ENCODE peak calls at places on chromosomes 5 and 9, in eight cellular contexts. One of them, this sample, is unnamed.

GRCh38 chr5:150172147-150172546 is 5.6 kb downstream of the CDX1 start:
- DNase-seq in GM23338: no peak
- DNase-seq in small intestine: peak; percentile 63
- DNase-seq in CD4-positive, alpha-beta memory T cell: no peak
- DNase-seq in cardiac muscle cell: no peak
- DNase-seq in CD8-positive, alpha-beta T cell: no peak
- DNase-seq in upper lobe of right lung: no peak
- DNase-seq in SJSA1: no peak
- DNase-seq in this sample: no peak

GRCh38 chr5:155027993-155028629 is 14.6 kb downstream of the KIF4B start:
- DNase-seq in small intestine: no peak
- DNase-seq in CD8-positive, alpha-beta T cell: no peak
- DNase-seq in CD4-positive, alpha-beta memory T cell: no peak
- DNase-seq in upper lobe of right lung: no peak
- DNase-seq in GM23338: peak; percentile 75
- DNase-seq in SJSA1: no peak
- DNase-seq in cardiac muscle cell: no peak
- DNase-seq in this sample: no peak

GRCh38 chr5:5560016-5560415 is 137.5 kb downstream of the ICE1 start:
- DNase-seq in CD4-positive, alpha-beta memory T cell: no peak
- DNase-seq in cardiac muscle cell: no peak
- DNase-seq in upper lobe of right lung: no peak
- DNase-seq in small intestine: no peak
- DNase-seq in CD8-positive, alpha-beta T cell: no peak
- DNase-seq in GM23338: no peak
- DNase-seq in SJSA1: no peak
- DNase-seq in this sample: no peak

GRCh38 chr5:175598774-175599173 is 59.1 kb upstream of the HRH2 start:
- DNase-seq in CD8-positive, alpha-beta T cell: no peak
- DNase-seq in small intestine: no peak
- DNase-seq in upper lobe of right lung: no peak
- DNase-seq in CD4-positive, alpha-beta memory T cell: no peak
- DNase-seq in GM23338: no peak
- DNase-seq in SJSA1: no peak
- DNase-seq in cardiac muscle cell: peak; percentile 78
- DNase-seq in this sample: no peak

GRCh38 chr9:127210851-127211730 is 53.5 kb upstream of the GARNL3 start:
- DNase-seq in CD4-positive, alpha-beta memory T cell: no peak
- DNase-seq in small intestine: no peak
- DNase-seq in cardiac muscle cell: no peak
- DNase-seq in CD8-positive, alpha-beta T cell: no peak
- DNase-seq in SJSA1: no peak
- DNase-seq in upper lobe of right lung: peak; percentile 48
- DNase-seq in GM23338: peak; percentile 69
- DNase-seq in this sample: no peak

GRCh38 chr5:138498381-138498780 is 33.1 kb downstream of the EGR1 start:
- DNase-seq in SJSA1: no peak
- DNase-seq in cardiac muscle cell: no peak
- DNase-seq in CD8-positive, alpha-beta T cell: no peak
- DNase-seq in upper lobe of right lung: no peak
- DNase-seq in small intestine: no peak
- DNase-seq in CD4-positive, alpha-beta memory T cell: no peak
- DNase-seq in GM23338: no peak
- DNase-seq in this sample: no peak

GRCh38 chr5:96861044-96861443 is 15.3 kb upstream of the ERAP2 start:
- DNase-seq in SJSA1: no peak
- DNase-seq in upper lobe of right lung: no peak
- DNase-seq in CD4-positive, alpha-beta memory T cell: no peak
- DNase-seq in small intestine: no peak
- DNase-seq in CD8-positive, alpha-beta T cell: no peak
- DNase-seq in GM23338: no peak
- DNase-seq in cardiac muscle cell: no peak
- DNase-seq in this sample: no peak

GRCh38 chr5:137264573-137264972 is 234.6 kb downstream of the SPOCK1 start:
- DNase-seq in SJSA1: peak; percentile 21
- DNase-seq in GM23338: no peak
- DNase-seq in upper lobe of right lung: no peak
- DNase-seq in CD8-positive, alpha-beta T cell: no peak
- DNase-seq in small intestine: no peak
- DNase-seq in cardiac muscle cell: peak; percentile 26
- DNase-seq in CD4-positive, alpha-beta memory T cell: no peak
- DNase-seq in this sample: no peak

GRCh38 chr9:128861501-128861900 is 20.2 kb downstream of the KYAT1 start:
- DNase-seq in cardiac muscle cell: no peak
- DNase-seq in upper lobe of right lung: no peak
- DNase-seq in small intestine: no peak
- DNase-seq in SJSA1: no peak
- DNase-seq in GM23338: no peak
- DNase-seq in CD8-positive, alpha-beta T cell: no peak
- DNase-seq in CD4-positive, alpha-beta memory T cell: no peak
- DNase-seq in this sample: no peak

GRCh38 chr5:118984602-118985001 is 3.7 kb downstream of the DTWD2 start:
- DNase-seq in CD4-positive, alpha-beta memory T cell: no peak
- DNase-seq in SJSA1: peak; percentile 30
- DNase-seq in GM23338: no peak
- DNase-seq in CD8-positive, alpha-beta T cell: no peak
- DNase-seq in upper lobe of right lung: no peak
- DNase-seq in small intestine: no peak
- DNase-seq in cardiac muscle cell: no peak
- DNase-seq in this sample: no peak

GRCh38 chr9:129412814-129413536 is 207.9 kb downstream of the C9orf50 start:
- DNase-seq in small intestine: peak; percentile 33
- DNase-seq in GM23338: peak; percentile 52
- DNase-seq in SJSA1: peak; percentile 59
- DNase-seq in cardiac muscle cell: peak; percentile 79
- DNase-seq in upper lobe of right lung: no peak
- DNase-seq in CD4-positive, alpha-beta memory T cell: no peak
- DNase-seq in CD8-positive, alpha-beta T cell: peak; percentile 56
- DNase-seq in this sample: peak; percentile 31

GRCh38 chr9:117368684-117369230 is 46.1 kb downstream of the ASTN2 start:
- DNase-seq in CD4-positive, alpha-beta memory T cell: no peak
- DNase-seq in cardiac muscle cell: no peak
- DNase-seq in upper lobe of right lung: no peak
- DNase-seq in SJSA1: no peak
- DNase-seq in GM23338: peak; percentile 33
- DNase-seq in CD8-positive, alpha-beta T cell: no peak
- DNase-seq in small intestine: no peak
- DNase-seq in this sample: peak; percentile 45

GRCh38 chr9:126380447-126380846 is 53.8 kb downstream of the MVB12B start:
- DNase-seq in CD4-positive, alpha-beta memory T cell: no peak
- DNase-seq in small intestine: no peak
- DNase-seq in CD8-positive, alpha-beta T cell: no peak
- DNase-seq in GM23338: peak; percentile 41
- DNase-seq in SJSA1: no peak
- DNase-seq in cardiac muscle cell: no peak
- DNase-seq in upper lobe of right lung: no peak
- DNase-seq in this sample: no peak

GRCh38 chr5:34497031-34497808 is 158.9 kb upstream of the RAI14 start:
- DNase-seq in GM23338: no peak
- DNase-seq in CD4-positive, alpha-beta memory T cell: no peak
- DNase-seq in upper lobe of right lung: no peak
- DNase-seq in CD8-positive, alpha-beta T cell: no peak
- DNase-seq in small intestine: no peak
- DNase-seq in cardiac muscle cell: no peak
- DNase-seq in SJSA1: no peak
- DNase-seq in this sample: no peak

GRCh38 chr5:56297851-56298250 is 64.7 kb upstream of the ANKRD55 start:
- DNase-seq in SJSA1: no peak
- DNase-seq in upper lobe of right lung: no peak
- DNase-seq in GM23338: no peak
- DNase-seq in small intestine: no peak
- DNase-seq in CD8-positive, alpha-beta T cell: no peak
- DNase-seq in CD4-positive, alpha-beta memory T cell: no peak
- DNase-seq in cardiac muscle cell: no peak
- DNase-seq in this sample: no peak

GRCh38 chr5:93062548-93062947 is 518.5 kb downstream of the NR2F1-AS1 start:
- DNase-seq in GM23338: peak; percentile 48
- DNase-seq in upper lobe of right lung: no peak
- DNase-seq in CD8-positive, alpha-beta T cell: no peak
- DNase-seq in small intestine: no peak
- DNase-seq in SJSA1: no peak
- DNase-seq in CD4-positive, alpha-beta memory T cell: no peak
- DNase-seq in cardiac muscle cell: peak; percentile 13
- DNase-seq in this sample: peak; percentile 27

GRCh38 chr5:134426362-134426761 is 14.7 kb upstream of the CDKN2AIPNL start:
- DNase-seq in cardiac muscle cell: no peak
- DNase-seq in small intestine: no peak
- DNase-seq in CD8-positive, alpha-beta T cell: no peak
- DNase-seq in GM23338: no peak
- DNase-seq in CD4-positive, alpha-beta memory T cell: no peak
- DNase-seq in upper lobe of right lung: peak; percentile 40
- DNase-seq in SJSA1: no peak
- DNase-seq in this sample: no peak

GRCh38 chr9:92481029-92481633 is 1.2 kb downstream of the ASPN start:
- DNase-seq in GM23338: no peak
- DNase-seq in cardiac muscle cell: no peak
- DNase-seq in CD8-positive, alpha-beta T cell: no peak
- DNase-seq in CD4-positive, alpha-beta memory T cell: no peak
- DNase-seq in SJSA1: peak; percentile 39
- DNase-seq in upper lobe of right lung: no peak
- DNase-seq in small intestine: peak; percentile 13
- DNase-seq in this sample: no peak

GRCh38 chr9:122777935-122778671 is 10.6 kb upstream of the OR5C1 start:
- DNase-seq in CD4-positive, alpha-beta memory T cell: no peak
- DNase-seq in small intestine: no peak
- DNase-seq in cardiac muscle cell: no peak
- DNase-seq in SJSA1: peak; percentile 25
- DNase-seq in upper lobe of right lung: no peak
- DNase-seq in CD8-positive, alpha-beta T cell: no peak
- DNase-seq in GM23338: no peak
- DNase-seq in this sample: no peak

DNA sequence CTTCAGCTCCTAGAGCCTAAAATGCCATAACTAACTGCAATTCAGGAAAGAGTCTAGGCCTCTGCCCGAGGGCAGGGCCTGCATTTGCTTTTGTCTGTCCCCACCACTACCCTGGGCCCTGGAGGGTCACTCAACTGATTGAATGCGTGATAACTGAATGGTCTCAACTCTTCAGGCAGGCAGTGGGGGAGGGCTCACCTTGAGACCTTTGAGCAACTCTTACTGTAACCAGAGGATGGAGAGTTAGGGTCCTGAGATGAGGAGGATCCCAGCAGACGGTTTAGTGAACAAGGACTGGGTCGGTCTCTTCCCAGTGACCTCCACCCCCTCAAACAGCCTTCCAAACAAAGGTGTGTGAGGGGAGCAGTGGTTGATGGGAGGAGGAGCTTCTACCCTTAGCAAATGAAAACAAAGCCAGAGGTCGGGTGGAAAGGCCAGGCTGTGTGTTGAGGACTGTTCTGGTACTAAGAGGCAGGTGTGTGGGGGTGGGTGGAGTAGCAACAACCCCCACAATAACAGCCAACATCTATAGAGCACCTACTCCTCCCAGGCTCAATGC is 59.4 kb downstream of the CXXC5 start:
- DNase-seq in SJSA1: no peak
- DNase-seq in upper lobe of right lung: no peak
- DNase-seq in cardiac muscle cell: no peak
- DNase-seq in CD8-positive, alpha-beta T cell: no peak
- DNase-seq in GM23338: peak; percentile 42
- DNase-seq in small intestine: no peak
- DNase-seq in CD4-positive, alpha-beta memory T cell: no peak
- DNase-seq in this sample: no peak
- H3K27me3 ChIP-seq in SJSA1: no peaks in the 10 kb centered on the region
- H3K27me3 ChIP-seq in upper lobe of right lung: peaks cover 17% of the 10 kb centered on the region
- H3K27me3 ChIP-seq in cardiac muscle cell: no peaks in the 10 kb centered on the region
- H3K27me3 ChIP-seq in CD8-positive, alpha-beta T cell: no peaks in the 10 kb centered on the region
- H3K27me3 ChIP-seq in GM23338: peaks cover 7% of the 10 kb centered on the region
- H3K27me3 ChIP-seq in small intestine: no peaks in the 10 kb centered on the region
- H3K27me3 ChIP-seq in CD4-positive, alpha-beta memory T cell: peaks cover 3% of the 10 kb centered on the region
- H3K27me3 ChIP-seq in this sample: no peaks in the 10 kb centered on the region

DNA sequence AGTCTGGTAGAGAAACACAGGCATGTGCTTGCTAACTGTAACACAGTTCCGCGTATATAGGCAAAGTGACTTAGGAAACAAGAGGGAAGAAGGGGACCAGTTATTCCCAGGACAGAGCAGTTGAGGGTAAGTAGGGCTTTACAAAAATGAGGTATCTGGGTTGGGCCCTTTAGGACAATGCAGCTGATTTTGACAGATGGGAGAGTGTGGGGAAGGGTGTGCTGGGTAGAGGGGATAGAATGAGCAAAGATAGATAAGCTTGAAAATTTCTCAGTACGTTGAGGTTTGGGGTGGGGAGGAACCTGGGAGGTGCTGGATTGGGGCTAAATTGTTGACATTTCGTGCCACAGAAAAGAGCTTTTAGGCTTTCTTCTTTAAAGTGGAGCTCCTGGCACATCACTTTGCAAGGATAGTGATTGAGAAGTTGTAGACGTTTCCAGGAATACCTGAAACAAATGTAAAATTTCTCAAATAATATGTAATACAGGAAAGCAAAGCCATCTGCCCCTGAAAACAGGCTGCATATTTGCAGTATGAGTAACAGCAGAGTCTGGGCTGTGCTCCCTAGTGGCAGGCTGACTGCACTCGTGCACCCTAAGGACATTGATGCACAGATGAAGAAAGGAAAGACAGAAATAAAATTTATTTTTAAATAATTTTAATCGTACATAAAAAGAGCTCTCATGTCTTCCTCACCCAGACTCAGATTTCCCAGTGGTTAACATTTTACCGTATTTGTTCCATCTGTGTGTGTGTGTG is 145.0 kb upstream of the DMRT1 start:
- DNase-seq in upper lobe of right lung: no peak
- DNase-seq in small intestine: no peak
- DNase-seq in SJSA1: peak; percentile 40
- DNase-seq in cardiac muscle cell: no peak
- DNase-seq in CD4-positive, alpha-beta memory T cell: no peak
- DNase-seq in CD8-positive, alpha-beta T cell: no peak
- DNase-seq in GM23338: no peak
- DNase-seq in this sample: no peak
- H3K4me1 ChIP-seq in upper lobe of right lung: peaks cover 35% of the 10 kb centered on the region
- H3K4me1 ChIP-seq in small intestine: peaks cover 2% of the 10 kb centered on the region
- H3K4me1 ChIP-seq in SJSA1: peaks cover 63% of the 10 kb centered on the region
- H3K4me1 ChIP-seq in cardiac muscle cell: peaks cover 11% of the 10 kb centered on the region
- H3K4me1 ChIP-seq in CD4-positive, alpha-beta memory T cell: no peaks in the 10 kb centered on the region
- H3K4me1 ChIP-seq in CD8-positive, alpha-beta T cell: peaks cover 14% of the 10 kb centered on the region
- H3K4me1 ChIP-seq in GM23338: peaks cover 17% of the 10 kb centered on the region
- H3K4me1 ChIP-seq in this sample: peaks cover 19% of the 10 kb centered on the region

DNA sequence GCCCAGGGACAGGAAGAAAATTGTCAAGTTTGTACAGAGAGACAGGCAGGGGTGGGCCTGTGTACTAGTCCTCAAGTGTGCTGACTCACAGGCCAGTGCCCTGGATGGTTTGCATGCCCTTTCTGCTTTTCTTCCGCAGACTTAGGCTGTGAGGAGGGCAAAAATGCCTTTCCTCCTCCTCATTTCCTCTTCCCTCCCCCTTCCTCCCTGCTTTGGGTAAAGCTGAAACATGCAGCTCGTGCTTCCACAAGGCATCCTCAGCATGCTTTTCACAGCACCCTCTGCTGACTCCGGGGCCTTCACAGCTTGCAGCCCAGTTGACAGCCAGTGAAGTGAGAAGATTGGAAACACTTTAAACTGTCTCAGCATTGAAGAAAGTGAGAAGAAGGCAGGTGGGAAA is 138.6 kb downstream of the GRIA1 start:
- DNase-seq in CD4-positive, alpha-beta memory T cell: no peak
- DNase-seq in cardiac muscle cell: peak; percentile 63
- DNase-seq in small intestine: no peak
- DNase-seq in GM23338: peak; percentile 73
- DNase-seq in upper lobe of right lung: peak; percentile 64
- DNase-seq in CD8-positive, alpha-beta T cell: no peak
- DNase-seq in SJSA1: peak; percentile 98
- DNase-seq in this sample: no peak
- H3K4me3 ChIP-seq in CD4-positive, alpha-beta memory T cell: no peak overlapping the region
- H3K4me3 ChIP-seq in cardiac muscle cell: no peak overlapping the region
- H3K4me3 ChIP-seq in small intestine: no peak overlapping the region
- H3K4me3 ChIP-seq in GM23338: no peak overlapping the region
- H3K4me3 ChIP-seq in upper lobe of right lung: no peak overlapping the region
- H3K4me3 ChIP-seq in CD8-positive, alpha-beta T cell: no peak overlapping the region
- H3K4me3 ChIP-seq in SJSA1: no peak overlapping the region
- H3K4me3 ChIP-seq in this sample: no peak overlapping the region

GRCh38 chr9:133619791-133620190 is 10.6 kb upstream of the FAM163B start:
- DNase-seq in upper lobe of right lung: no peak
- DNase-seq in GM23338: no peak
- DNase-seq in CD8-positive, alpha-beta T cell: peak; percentile 52
- DNase-seq in small intestine: peak; percentile 52
- DNase-seq in cardiac muscle cell: no peak
- DNase-seq in CD4-positive, alpha-beta memory T cell: peak; percentile 52
- DNase-seq in SJSA1: no peak
- DNase-seq in this sample: no peak
- H3K27me3 ChIP-seq in upper lobe of right lung: peaks cover 24% of the 10 kb centered on the region
- H3K27me3 ChIP-seq in GM23338: no peaks in the 10 kb centered on the region
- H3K27me3 ChIP-seq in CD8-positive, alpha-beta T cell: no peaks in the 10 kb centered on the region
- H3K27me3 ChIP-seq in small intestine: peaks cover 3% of the 10 kb centered on the region
- H3K27me3 ChIP-seq in cardiac muscle cell: peaks cover 28% of the 10 kb centered on the region
- H3K27me3 ChIP-seq in CD4-positive, alpha-beta memory T cell: no peaks in the 10 kb centered on the region
- H3K27me3 ChIP-seq in SJSA1: peaks cover 43% of the 10 kb centered on the region
- H3K27me3 ChIP-seq in this sample: peaks cover 41% of the 10 kb centered on the region

This sample was measured in HAP-1.